ENCODE peak calls at places on chromosomes 13 and 19, in nine cellular contexts. Y is cardiac muscle cell, B is foreskin fibroblast, D is endothelial cell, M is sigmoid colon, J is heart left ventricle, R is A549, O is OCI-LY7, C is Peyer's patch. W is an unnamed sample.

GRCh38 chr13:79722885-79723445 is 242.0 kb downstream of the NDFIP2 start:
- DNase-seq in J (no peak), O (no peak), C (no peak), R (no peak), Y (no peak), M (peak), D (no peak), B (peak), W (no peak)

GRCh38 chr13:39415403-39415802 is 187.6 kb downstream of the LHFPL6 start:
- DNase-seq in Y (peak), J (peak), M (peak), O (peak), C (no peak), R (no peak), D (peak), B (peak), W (no peak)

GRCh38 chr19:46975918-46976782 is 43.5 kb upstream of the NPAS1 start:
- DNase-seq in O (no peak), R (no peak), D (no peak), M (peak), J (peak), C (peak), B (peak), Y (peak), W (no peak)

GRCh38 chr19:16814526-16815100 is 14.6 kb upstream of the SIN3B start:
- DNase-seq in M (no peak), B (peak), D (no peak), O (no peak), C (no peak), R (no peak), Y (no peak), J (no peak), W (no peak)

GRCh38 chr19:19403373-19403901 is 2.0 kb upstream of the GATAD2A start:
- DNase-seq in Y (no peak), O (no peak), J (no peak), M (no peak), R (no peak), B (peak), D (no peak), C (no peak), W (no peak)

GRCh38 chr13:100234006-100234405 is 145.1 kb downstream of the PCCA start:
- DNase-seq in J (no peak), C (no peak), Y (no peak), O (no peak), D (no peak), B (no peak), R (no peak), M (no peak), W (no peak)

GRCh38 chr13:100347941-100348340 is 240.6 kb downstream of the GGACT start:
- DNase-seq in O (no peak), C (no peak), J (no peak), Y (no peak), B (no peak), M (no peak), D (no peak), R (no peak), W (no peak)

GRCh38 chr19:47228168-47228936 is 2.6 kb downstream of the BBC3 start:
- DNase-seq in O (peak), J (peak), D (no peak), R (peak), B (peak), M (peak), C (peak), Y (peak), W (peak)

GRCh38 chr19:57068921-57069697 is 50.7 kb upstream of the USP29 start:
- DNase-seq in M (peak), C (no peak), D (no peak), R (no peak), B (no peak), O (no peak), J (no peak), Y (no peak), W (no peak)

GRCh38 chr13:111228262-111229144 is 91.9 kb upstream of the TEX29 start:
- DNase-seq in B (no peak), J (no peak), C (no peak), D (no peak), O (no peak), Y (no peak), R (no peak), M (no peak), W (no peak)

GRCh38 chr19:58556633-58557252 is 1.7 kb downstream of the UBE2M start:
- DNase-seq in Y (no peak), O (no peak), D (no peak), M (peak), C (no peak), R (no peak), B (no peak), J (peak), W (no peak)

GRCh38 chr19:14437578-14438140 is 4.6 kb downstream of the PKN1 start:
- DNase-seq in J (no peak), R (no peak), B (no peak), O (no peak), D (no peak), C (no peak), Y (no peak), M (no peak), W (no peak)

GRCh38 chr13:40776232-40776631 is 5.2 kb upstream of the MRPS31 start:
- DNase-seq in J (no peak), M (no peak), R (no peak), B (no peak), O (no peak), Y (no peak), D (no peak), C (no peak), W (no peak)

GRCh38 chr13:30829145-30829544 is 76.9 kb upstream of the MEDAG start:
- DNase-seq in R (peak), M (no peak), D (no peak), Y (no peak), C (no peak), J (no peak), O (no peak), B (peak), W (no peak)

GRCh38 chr13:68927387-68928026 is 1180.1 kb upstream of the ATXN8OS start:
- DNase-seq in B (no peak), Y (peak), J (no peak), C (no peak), O (no peak), R (no peak), D (peak), M (no peak), W (no peak)

GRCh38 chr19:33811736-33812387 is 15.2 kb downstream of the KCTD15 start:
- DNase-seq in J (no peak), M (peak), B (peak), O (no peak), C (no peak), R (no peak), Y (no peak), D (no peak), W (no peak)

GRCh38 chr19:41940443-41941409 is 12.5 kb upstream of the ERFL start:
- DNase-seq in C (no peak), Y (no peak), B (no peak), J (no peak), O (no peak), D (no peak), M (no peak), R (peak), W (peak)

GRCh38 chr13:49357694-49358093 is 86.2 kb downstream of the CAB39L start:
- DNase-seq in C (no peak), B (peak), J (no peak), D (no peak), O (no peak), Y (no peak), R (no peak), M (peak), W (no peak)

GRCh38 chr13:57739089-57739488 is 107.5 kb downstream of the PCDH17 start:
- DNase-seq in C (no peak), R (no peak), O (no peak), M (no peak), B (no peak), Y (no peak), D (no peak), J (no peak), W (no peak)

GRCh38 chr13:42747399-42747873 is 33.9 kb upstream of the FAM216B start:
- DNase-seq in B (peak), Y (no peak), R (no peak), C (no peak), O (no peak), D (no peak), J (no peak), M (no peak), W (no peak)

GRCh38 chr13:77800219-77800618 is 102.7 kb downstream of the SLAIN1 start:
- DNase-seq in Y (no peak), J (no peak), B (peak), C (no peak), R (no peak), M (no peak), O (no peak), D (no peak), W (no peak)

GRCh38 chr19:7894612-7895309 is 6.5 kb downstream of the LRRC8E start:
- DNase-seq in M (no peak), J (no peak), B (no peak), C (peak), D (no peak), Y (no peak), R (no peak), O (no peak), W (no peak)

GRCh38 chr19:49875801-49876421 is 1.2 kb downstream of the AKT1S1 start:
- DNase-seq in R (peak), J (peak), O (peak), D (peak), C (peak), B (peak), Y (peak), M (peak), W (no peak)

GRCh38 chr19:48659768-48660167 is 13.0 kb downstream of the NTN5 start:
- DNase-seq in O (no peak), D (no peak), J (no peak), C (no peak), B (peak), M (no peak), Y (no peak), R (no peak), W (peak)

GRCh38 chr19:43527860-43528622 is 1.0 kb upstream of the ETHE1 start:
- DNase-seq in B (peak), M (peak), R (no peak), D (no peak), C (no peak), Y (no peak), J (peak), O (no peak), W (no peak)

GRCh38 chr13:95099541-95099940 is 201.7 kb downstream of the ABCC4 start:
- DNase-seq in Y (no peak), R (peak), O (no peak), D (no peak), M (no peak), J (no peak), B (peak), C (no peak), W (no peak)

GRCh38 chr13:109746364-109746763 is 40.0 kb downstream of the IRS2 start:
- DNase-seq in M (no peak), J (no peak), B (no peak), C (no peak), R (no peak), O (no peak), D (no peak), Y (no peak), W (no peak)

GRCh38 chr19:55339225-55340143 is at the start of gene KMT5C:
- DNase-seq in C (peak), D (peak), Y (peak), O (peak), J (peak), R (peak), B (peak), M (peak), W (peak)
- TF ChIP-seq CTCF in C (peak), D (no peak), Y (peak), O (no peak), J (peak), R (no peak), B (peak), M (no peak), W (no peak)

GRCh38 chr13:45194081-45194939 is 6.5 kb downstream of the KCTD4 start:
- DNase-seq in D (peak), C (no peak), B (peak), O (no peak), R (no peak), M (peak), J (peak), Y (no peak), W (no peak)
- TF ChIP-seq CTCF in D (no peak), C (peak), B (no peak), O (no peak), R (peak), M (peak), J (peak), Y (peak), W (no peak)

DNA sequence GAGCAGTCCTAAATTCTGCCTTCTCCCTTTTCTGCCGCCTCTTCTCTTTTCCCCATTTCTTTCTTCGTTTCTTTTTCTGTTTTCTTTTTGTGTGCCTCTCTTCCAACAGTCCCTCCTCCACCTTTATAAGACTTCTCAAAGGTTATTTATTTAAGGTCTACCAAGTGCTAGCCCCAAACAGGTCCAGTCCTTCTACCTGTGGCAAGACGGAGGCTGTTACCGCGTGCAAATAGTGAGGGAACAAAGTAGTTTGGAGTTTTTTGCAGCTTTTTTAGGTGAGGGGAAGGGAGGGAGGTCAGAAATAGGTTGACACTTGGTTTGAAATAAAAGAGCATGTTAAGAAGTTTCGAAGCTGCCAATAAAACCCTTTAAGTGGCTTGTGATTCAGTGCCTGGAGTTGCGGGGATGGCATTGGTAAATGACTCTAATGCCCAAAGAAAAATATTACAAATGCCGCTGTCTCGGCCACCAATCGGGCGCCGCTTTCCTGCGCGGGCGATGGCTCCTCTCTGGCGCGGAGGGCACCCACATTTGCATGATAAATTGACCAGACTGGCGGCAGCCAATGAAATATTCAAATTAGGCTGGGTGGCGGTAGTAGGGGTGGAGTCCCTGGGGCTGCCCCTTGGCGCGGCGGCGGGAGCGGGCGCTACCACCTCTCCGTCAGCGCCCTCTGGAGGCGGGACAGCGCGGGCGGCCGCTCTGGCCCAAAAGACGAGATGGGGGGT is 7.5 kb upstream of the TSHZ3 start:
- DNase-seq in B (no peak), J (peak), C (no peak), Y (peak), D (peak), M (no peak), O (no peak), R (no peak), W (no peak)
- TF ChIP-seq CTCF in B (no peak), J (peak), C (peak), Y (peak), D (peak), M (no peak), O (peak), R (no peak), W (no peak)

DNA sequence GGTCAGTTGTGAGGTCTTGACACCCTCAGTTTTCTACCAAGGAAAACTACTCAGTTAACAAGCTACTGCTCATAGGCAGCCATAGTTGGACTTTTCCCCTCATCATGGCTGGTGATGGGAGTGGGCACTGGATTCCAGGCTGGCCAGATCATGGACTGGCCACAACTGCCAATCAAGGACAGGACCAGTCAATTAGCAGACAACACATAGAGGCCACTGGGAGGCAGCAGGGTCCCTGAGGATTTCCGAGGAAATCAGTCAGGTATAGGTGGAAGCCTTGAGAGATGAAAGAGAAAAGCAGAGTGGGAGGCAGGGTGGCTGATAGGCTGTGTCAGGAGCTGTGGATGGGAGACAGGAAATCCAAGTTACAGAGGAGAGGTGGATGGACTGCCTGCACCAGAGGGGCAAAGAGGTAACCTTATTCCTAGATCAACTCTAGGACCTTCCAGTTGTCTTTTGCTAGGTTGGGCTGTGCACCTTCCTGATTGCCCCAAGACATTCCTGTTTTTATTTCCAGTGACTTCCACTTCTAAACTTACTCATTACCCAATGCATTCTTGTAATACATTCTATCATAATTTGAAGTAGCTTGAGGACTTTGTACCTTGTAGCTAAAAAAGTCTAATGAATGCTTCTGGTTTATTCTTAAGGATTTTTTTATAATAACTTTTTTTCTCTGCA is 361.8 kb downstream of the KCNRG start:
- DNase-seq in Y (no peak), O (no peak), B (no peak), C (no peak), R (no peak), J (peak), M (no peak), D (no peak), W (no peak)
- TF ChIP-seq CTCF in Y (no peak), O (peak), B (no peak), C (no peak), R (no peak), J (no peak), M (no peak), D (no peak), W (no peak)

DNA sequence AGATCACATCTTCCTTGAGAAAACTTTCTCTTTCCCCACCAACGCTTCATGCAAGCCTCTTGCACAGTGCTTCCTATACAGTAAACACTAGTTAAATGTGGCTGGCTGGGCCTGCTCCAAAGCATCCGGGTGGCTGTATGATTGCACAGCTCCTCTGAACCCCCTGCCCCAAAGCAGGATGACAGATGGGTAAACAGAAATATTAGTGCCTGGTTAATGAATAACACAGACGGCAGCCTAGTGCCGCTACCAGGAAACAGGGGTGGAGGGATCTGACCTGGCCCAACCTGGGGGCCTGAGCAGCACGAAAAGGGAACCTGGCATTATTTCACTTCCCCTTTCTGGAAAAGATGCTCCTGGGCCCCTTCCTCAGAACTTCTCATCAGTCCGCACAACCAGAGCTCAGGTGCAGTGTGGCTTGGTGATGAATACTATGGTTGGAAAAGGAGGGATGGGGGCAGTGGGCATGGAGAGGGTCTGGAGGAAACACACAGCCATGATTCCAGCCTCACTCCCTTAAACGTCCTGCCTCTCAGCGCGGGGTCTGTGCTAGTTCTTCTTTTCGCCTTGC is 10.8 kb downstream of the FFAR2 start:
- DNase-seq in M (no peak), B (no peak), R (no peak), C (no peak), J (no peak), Y (no peak), D (no peak), O (peak), W (no peak)
- TF ChIP-seq CTCF in M (no peak), B (no peak), R (no peak), C (no peak), J (no peak), Y (no peak), D (no peak), O (no peak), W (no peak)

GRCh38 chr13:27006519-27007161 is 165.0 kb downstream of the USP12 start:
- DNase-seq in O (no peak), B (peak), R (no peak), Y (peak), D (no peak), C (peak), M (peak), J (no peak), W (no peak)
- TF ChIP-seq CTCF in O (no peak), B (no peak), R (no peak), Y (no peak), D (no peak), C (no peak), M (no peak), J (no peak), W (no peak)